ENCODE peak calls at places on chromosomes 7 and 10, in five cellular contexts. F is lower leg skin, Z is Calu3, E is endothelial cell of umbilical vein, B is neural crest cell. G is an unnamed sample.

GRCh38 chr7:32495298-32496051 is at the start of gene AVL9:
- DNase-seq in Z (peak; percentile 100), B (peak; percentile 96), E (peak; percentile 96), F (peak; percentile 99), G (peak; percentile 99)

GRCh38 chr10:103276251-103276936 is 544 bp upstream of the INA start:
- DNase-seq in F (no peak), B (no peak), Z (no peak), E (no peak), G (no peak)

GRCh38 chr10:124020871-124021823 is 72.3 kb downstream of the CHST15 start:
- DNase-seq in F (no peak), E (no peak), Z (no peak), B (no peak), G (no peak)

GRCh38 chr10:11525503-11525902 is 85.9 kb downstream of the USP6NL start:
- DNase-seq in B (no peak), F (no peak), E (no peak), Z (no peak), G (no peak)

GRCh38 chr10:31280972-31281371 is 38.0 kb upstream of the ZEB1 start:
- DNase-seq in E (no peak), B (no peak), F (no peak), Z (no peak), G (no peak)

GRCh38 chr10:66627156-66627555 is 298.7 kb upstream of the LRRTM3 start:
- DNase-seq in Z (peak; percentile 54), E (no peak), F (no peak), B (no peak), G (no peak)

GRCh38 chr7:101232141-101232821 is 5.3 kb downstream of the CLDN15 start:
- DNase-seq in E (peak; percentile 10), B (no peak), Z (peak; percentile 73), F (peak; percentile 86), G (no peak)

GRCh38 chr10:43070121-43071085 is 6.5 kb upstream of the RET start:
- DNase-seq in F (no peak), B (no peak), E (no peak), Z (no peak), G (no peak)

GRCh38 chr7:142381727-142382409 is 124.0 kb upstream of the PRSS58 start:
- DNase-seq in B (no peak), Z (no peak), E (no peak), F (no peak), G (no peak)

GRCh38 chr10:114100848-114101741 is 57.4 kb downstream of the ADRB1 start:
- DNase-seq in F (no peak), B (no peak), E (peak; percentile 40), Z (no peak), G (peak; percentile 36)

DNA sequence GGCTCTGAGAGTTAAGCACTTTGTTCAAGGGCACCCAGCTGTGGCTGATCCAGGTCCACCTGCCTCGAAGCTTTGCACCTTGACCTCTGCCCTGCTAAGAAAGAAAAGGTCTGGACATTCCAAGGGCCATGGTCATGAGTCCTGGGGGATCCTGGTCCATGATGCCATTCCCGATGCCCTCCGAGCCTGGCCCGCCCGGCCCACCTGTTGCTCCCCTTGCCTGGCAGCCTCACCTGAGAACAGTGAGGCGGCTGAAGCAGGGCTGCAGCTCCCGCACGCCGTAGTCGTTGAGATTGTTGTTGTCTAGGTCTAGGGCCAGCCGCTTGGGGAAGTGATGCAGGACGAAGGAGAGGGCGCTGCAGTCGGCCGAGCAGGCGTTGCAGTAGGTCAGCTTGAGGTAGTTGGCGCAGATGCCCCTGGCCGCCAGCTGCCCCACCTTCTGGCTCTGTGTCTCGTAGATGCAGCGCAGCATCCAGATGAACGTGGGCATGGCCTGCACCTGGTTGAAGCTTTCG is 27.5 kb downstream of the NOD1 start:
- DNase-seq in E (no peak), F (no peak), Z (no peak), B (no peak), G (no peak)
- TF ChIP-seq CTCF in E (no peak), F (no peak), Z (no peak), B (no peak), G (no peak)

DNA sequence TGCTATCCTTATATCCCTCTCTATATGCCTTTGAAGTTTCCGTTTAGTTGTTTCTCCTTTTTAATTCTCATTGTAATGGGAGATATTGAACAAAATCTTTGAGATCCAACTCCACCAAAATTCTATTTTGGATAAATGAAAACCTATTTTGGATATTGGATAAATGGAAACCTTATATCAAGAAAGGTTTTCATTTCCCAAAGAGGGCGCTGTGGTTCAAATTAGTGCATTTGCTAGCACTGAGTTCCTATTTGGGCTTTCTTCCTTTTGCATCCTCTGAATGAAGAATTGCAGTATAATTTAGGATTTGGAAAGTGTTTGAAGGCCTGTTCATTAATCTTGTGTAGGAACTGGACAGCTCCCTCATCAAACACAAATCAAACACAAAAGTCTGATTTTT is 80.7 kb upstream of the KLF14 start:
- DNase-seq in Z (peak; percentile 26), B (no peak), E (peak; percentile 37), F (no peak), G (peak; percentile 25)
- TF ChIP-seq CTCF in Z (peak; percentile 43), B (peak; percentile 48), E (peak; percentile 34), F (no peak), G (peak; percentile 49)

GRCh38 chr7:116354171-116354545 is 143.8 kb downstream of the TES start:
- DNase-seq in F (no peak), E (no peak), Z (no peak), B (no peak), G (no peak)
- TF ChIP-seq CTCF in F (no peak), E (peak; percentile 21), Z (no peak), B (no peak), G (no peak)

DNA sequence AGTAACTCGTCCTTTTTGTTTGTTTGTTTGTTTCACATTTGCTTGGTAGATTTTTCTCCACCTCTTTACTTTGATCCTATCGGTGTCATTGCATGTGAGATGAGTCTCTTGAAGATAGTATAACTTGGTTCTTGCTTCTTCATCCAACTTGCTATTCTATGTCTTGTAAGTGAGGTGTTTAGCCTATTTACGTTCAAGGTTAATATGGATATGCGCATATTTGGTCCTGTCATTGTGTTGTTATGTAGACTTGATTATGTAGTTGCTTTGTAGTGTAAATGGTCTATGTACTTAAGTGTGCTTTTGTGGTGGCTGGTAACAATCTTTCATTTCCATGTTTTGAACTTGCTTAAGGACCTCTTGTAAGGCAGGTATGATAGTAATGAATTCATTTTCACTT is 192.8 kb upstream of the MAGI2 start:
- DNase-seq in E (no peak), B (no peak), F (no peak), Z (no peak), G (no peak)
- TF ChIP-seq CTCF in E (no peak), B (no peak), F (no peak), Z (no peak), G (no peak)

GRCh38 chr10:5893321-5893720 is 3.3 kb downstream of the FBH1 start:
- DNase-seq in E (peak; percentile 83), B (no peak), Z (no peak), F (no peak), G (no peak)
- TF ChIP-seq CTCF in E (no peak), B (no peak), Z (no peak), F (no peak), G (no peak)

GRCh38 chr7:12244129-12244528 is 33.0 kb downstream of the TMEM106B start:
- DNase-seq in B (no peak), F (no peak), E (peak; percentile 36), Z (peak; percentile 70), G (no peak)
- TF ChIP-seq CTCF in B (peak; percentile 54), F (no peak), E (peak; percentile 64), Z (peak; percentile 71), G (no peak)